ENCODE peak calls at places on chromosomes 2 and 18, in six cellular contexts. Z is heart left ventricle; N is MM.1S; X is ovary; Y is lower lobe of right lung; G is CD8-positive, alpha-beta T cell. W is an unnamed sample. For H3K4me1, the result is how much of the 10 kb centered on the place peaks cover.

GRCh38 chr18:28208268-28208667 is 31.3 kb upstream of the CDH2 start:
- DNase-seq in Z (no peak), N (no peak), X (no peak), Y (no peak), G (no peak), W (no peak)

GRCh38 chr2:26484579-26484978 is 6.7 kb upstream of the OTOF start:
- DNase-seq in Z (no peak), N (no peak), X (no peak), Y (no peak), G (no peak), W (no peak)

GRCh38 chr2:128491845-128492244 is 173.2 kb upstream of the HS6ST1 start:
- DNase-seq in Z (no peak), N (no peak), X (no peak), Y (no peak), G (no peak), W (no peak)

GRCh38 chr2:5057895-5058294 is 634.3 kb upstream of the SOX11 start:
- DNase-seq in Z (no peak), N (no peak), X (no peak), Y (no peak), G (no peak), W (no peak)

GRCh38 chr2:134468776-134469175 is 214.9 kb downstream of the MGAT5 start:
- DNase-seq in Z (no peak), N (no peak), X (no peak), Y (no peak), G (no peak), W (no peak)

GRCh38 chr18:68275616-68276015 is 439.3 kb downstream of the TMX3 start:
- DNase-seq in Z (no peak), N (no peak), X (no peak), Y (no peak), G (no peak), W (no peak)

GRCh38 chr2:27687232-27687631 is 23.5 kb downstream of the SLC4A1AP start:
- DNase-seq in Z (no peak), N (no peak), X (no peak), Y (no peak), G (no peak), W (no peak)

GRCh38 chr2:118492335-118492734 is 355.1 kb downstream of the EN1 start:
- DNase-seq in Z (no peak), N (peak), X (no peak), Y (no peak), G (no peak), W (no peak)

GRCh38 chr2:171882095-171882769 is 11.8 kb downstream of the SLC25A12 start:
- DNase-seq in Z (no peak), N (peak), X (no peak), Y (no peak), G (no peak), W (no peak)

GRCh38 chr18:41073372-41073954 is 881.6 kb upstream of the PIK3C3 start:
- DNase-seq in Z (no peak), N (no peak), X (no peak), Y (no peak), G (no peak), W (no peak)

GRCh38 chr2:228644199-228644598 is 462.7 kb upstream of the SPHKAP start:
- DNase-seq in Z (no peak), N (no peak), X (no peak), Y (no peak), G (no peak), W (no peak)

GRCh38 chr2:70926042-70926441 is 9.7 kb upstream of the ATP6V1B1 start:
- DNase-seq in Z (no peak), N (no peak), X (no peak), Y (no peak), G (no peak), W (no peak)

GRCh38 chr18:49846718-49847470 is 33.6 kb upstream of the ACAA2 start:
- DNase-seq in Z (no peak), N (no peak), X (no peak), Y (no peak), G (no peak), W (no peak)

GRCh38 chr18:12703714-12704113 is 872 bp downstream of the PSMG2 start:
- DNase-seq in Z (no peak), N (no peak), X (no peak), Y (no peak), G (no peak), W (no peak)

GRCh38 chr2:179440642-179441251 is 176.1 kb upstream of the SESTD1 start:
- DNase-seq in Z (no peak), N (peak), X (no peak), Y (no peak), G (no peak), W (no peak)

DNA sequence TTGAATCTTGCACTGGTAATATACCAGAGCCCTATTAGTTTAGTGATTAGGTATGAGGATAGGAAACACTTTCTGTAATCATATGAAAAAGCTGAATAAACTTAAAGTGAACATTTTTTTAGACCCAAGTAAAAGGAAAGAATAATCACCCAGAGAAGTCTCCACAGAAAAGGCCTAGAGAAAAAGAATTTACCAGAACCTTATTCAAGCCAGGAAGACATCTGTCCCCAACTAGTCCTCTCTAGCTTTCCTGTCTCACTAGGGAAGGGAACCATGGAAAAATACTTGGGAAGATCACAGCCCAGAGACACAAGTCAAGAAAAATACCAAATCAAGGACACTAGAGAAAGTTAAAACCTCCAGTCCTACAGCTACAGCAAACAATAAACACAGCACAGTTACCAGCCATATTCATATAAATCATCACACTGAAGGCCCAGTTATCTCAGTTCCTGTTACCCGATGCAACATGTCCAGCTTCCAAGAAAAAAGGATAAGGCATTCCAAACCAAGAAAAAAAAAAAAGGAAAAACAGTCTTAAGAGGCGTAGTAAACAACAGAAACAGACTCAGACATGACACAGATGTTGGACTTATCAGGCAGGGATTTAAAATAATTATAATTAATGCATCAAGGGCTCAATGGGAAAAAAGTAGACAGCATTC is 461.5 kb downstream of the IRS1 start:
- DNase-seq in Z (no peak), N (no peak), X (no peak), Y (no peak), G (no peak), W (no peak)
- H3K27ac ChIP-seq in Z (no peak), N (no peak), X (no peak), Y (no peak), G (no peak), W (peak)

GRCh38 chr2:69734858-69735574 is 6.9 kb upstream of the ANXA4 start:
- DNase-seq in Z (no peak), N (no peak), X (no peak), Y (no peak), G (no peak), W (no peak)
- TF ChIP-seq CTCF in Z (no peak), N (no peak), X (no peak), Y (no peak), G (no peak), W (no peak)

DNA sequence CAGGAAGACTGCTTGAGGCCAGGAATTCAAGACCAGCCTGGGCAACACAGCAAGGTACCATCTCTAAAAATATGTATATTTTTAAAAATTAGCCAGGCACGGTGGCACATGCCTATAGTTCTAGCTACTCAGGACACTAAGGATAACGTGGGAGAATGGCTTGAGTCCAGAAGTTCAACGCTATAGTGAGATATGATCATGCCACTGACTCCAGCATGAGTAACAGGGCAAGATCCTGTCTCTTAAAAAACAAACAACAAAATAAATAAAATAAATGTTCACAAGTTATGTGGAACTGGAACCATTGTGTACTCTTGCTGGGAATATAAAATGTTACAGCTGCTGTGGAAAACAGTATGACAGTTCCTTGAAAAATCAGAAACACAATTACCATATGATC is 47.2 kb downstream of the USP34 start:
- DNase-seq in Z (no peak), N (no peak), X (no peak), Y (no peak), G (no peak), W (no peak)
- H3K4me1 ChIP-seq in Z (half or more), N (under half), X (under half), Y (half or more), G (half or more), W (under half)

GRCh38 chr2:231563378-231563961 is 29.2 kb upstream of the TEX44 start:
- DNase-seq in Z (peak), N (peak), X (peak), Y (no peak), G (no peak), W (peak)
- H3K27ac ChIP-seq in Z (no peak), N (no peak), X (no peak), Y (no peak), G (no peak), W (no peak)

GRCh38 chr18:48711651-48712486 is 173.0 kb downstream of the CTIF start:
- DNase-seq in Z (peak), N (peak), X (no peak), Y (no peak), G (no peak), W (peak)
- TF ChIP-seq CTCF in Z (peak), N (peak), X (no peak), Y (peak), G (no peak), W (peak)

DNA sequence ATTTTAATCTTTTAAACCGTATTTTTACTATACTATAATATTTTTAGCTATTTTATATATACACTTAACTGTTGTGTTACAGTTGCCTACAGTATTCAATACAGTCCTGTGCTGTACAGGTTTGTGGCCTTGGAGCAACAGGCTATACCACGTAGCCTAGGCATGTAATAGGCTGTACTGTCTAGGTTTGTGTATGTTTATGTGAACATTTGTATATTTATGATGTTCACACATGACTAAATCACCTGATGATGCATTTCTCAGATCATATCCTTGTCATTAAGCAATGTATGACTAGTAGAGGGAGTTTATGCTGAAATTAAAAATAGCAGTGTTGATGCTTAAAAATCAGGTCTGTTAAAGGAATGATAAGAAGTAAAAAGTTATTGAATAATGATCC is 92.3 kb upstream of the RANBP2 start:
- DNase-seq in Z (no peak), N (no peak), X (no peak), Y (no peak), G (no peak), W (no peak)
- H3K4me1 ChIP-seq in Z (half or more), N (under half), X (under half), Y (half or more), G (under half), W (under half)

DNA sequence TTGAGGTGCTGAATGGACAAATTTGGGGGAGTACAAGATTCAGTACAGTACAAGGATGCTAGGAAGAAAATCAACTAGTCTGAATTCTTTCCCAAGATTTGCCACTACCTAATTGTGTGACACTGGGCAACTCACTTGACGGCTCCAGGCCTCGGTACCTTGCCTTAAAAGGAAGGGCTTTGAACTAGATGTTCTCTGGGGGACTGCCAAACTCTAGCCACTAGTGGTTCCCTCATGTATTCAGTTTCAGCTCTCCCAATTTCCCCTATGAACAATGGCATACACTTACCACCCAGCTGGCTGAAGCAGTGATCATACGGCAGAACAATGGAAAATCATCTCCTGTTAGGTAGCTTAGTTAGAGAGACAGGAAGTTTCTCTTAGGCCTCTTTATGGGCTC is 73.4 kb downstream of the VWC2L start:
- DNase-seq in Z (peak), N (no peak), X (no peak), Y (no peak), G (no peak), W (no peak)
- H3K27ac ChIP-seq in Z (no peak), N (no peak), X (no peak), Y (no peak), G (no peak), W (no peak)